ENCODE peak calls at places on chromosomes 13 and 19, in ten cellular contexts. Q is stimulated activated naive CD8-positive, alpha-beta T cell treated with anti-CD3 and anti-CD28 coated beads, Interleukin-15, amount 100 ng/mL, for 72 hours; V is heart right ventricle; W is endothelial cell; U is activated T-helper 9 cell treated with anti-CD3 and anti-CD28 coated beads, Interleukin-2, amount 50 U/mL, for 16 hours; Y is OCI-LY7; S is neural crest cell; J is iris pigment epithelial cell; N is fibroblast of mammary gland; T is GOT3. X is an unnamed sample.

GRCh38 chr13:111396457-111396856 is 76.0 kb downstream of the TEX29 start:
- DNase-seq in T (no peak), W (no peak), Q (no peak), N (no peak), Y (no peak), S (no peak), U (no peak), J (no peak), V (no peak), X (no peak)

GRCh38 chr13:97856001-97856675 is 97.3 kb upstream of the IPO5 start:
- DNase-seq in N (peak), J (peak), T (no peak), W (no peak), U (no peak), Q (no peak), S (peak), V (peak), Y (no peak), X (no peak)

GRCh38 chr19:13119654-13120053 is 1.6 kb downstream of the NACC1 start:
- DNase-seq in S (no peak), Y (no peak), Q (no peak), W (no peak), N (peak), V (no peak), T (no peak), U (no peak), J (peak), X (no peak)

GRCh38 chr13:24699541-24699940 is 19.3 kb downstream of the ATP12A start:
- DNase-seq in Q (no peak), J (no peak), S (no peak), Y (no peak), U (no peak), W (no peak), V (no peak), N (no peak), T (no peak), X (no peak)

GRCh38 chr13:97015661-97016350 is 21.5 kb upstream of the OXGR1 start:
- DNase-seq in W (no peak), N (no peak), Y (peak), S (no peak), U (no peak), Q (no peak), J (peak), T (no peak), V (no peak), X (no peak)

GRCh38 chr19:30224689-30225606 is 147.2 kb upstream of the ZNF536 start:
- DNase-seq in U (no peak), Y (peak), J (peak), N (no peak), W (no peak), Q (peak), T (no peak), V (no peak), S (peak), X (peak)

GRCh38 chr13:103539265-103539664 is 473.0 kb upstream of the SLC10A2 start:
- DNase-seq in V (no peak), U (no peak), T (no peak), Q (no peak), J (no peak), Y (no peak), S (peak), W (peak), N (no peak), X (peak)

GRCh38 chr13:26679411-26679810 is 81.2 kb downstream of the GPR12 start:
- DNase-seq in V (no peak), U (no peak), T (no peak), N (peak), Q (no peak), W (no peak), Y (no peak), J (peak), S (no peak), X (no peak)

GRCh38 chr13:30235206-30235605 is 72.1 kb downstream of the KATNAL1 start:
- DNase-seq in J (no peak), T (no peak), Y (no peak), W (no peak), S (no peak), U (no peak), Q (no peak), V (no peak), N (peak), X (no peak)

GRCh38 chr19:45235485-45235884 is 9.7 kb downstream of the EXOC3L2 start:
- DNase-seq in N (no peak), T (no peak), J (no peak), U (no peak), S (no peak), Y (no peak), W (no peak), Q (no peak), V (no peak), X (no peak)

GRCh38 chr13:60662595-60662994 is 265.6 kb downstream of the TDRD3 start:
- DNase-seq in Y (peak), U (no peak), N (no peak), J (no peak), W (no peak), S (no peak), T (no peak), Q (no peak), V (no peak), X (no peak)

GRCh38 chr13:59750860-59751259 is 412.9 kb downstream of the DIAPH3 start:
- DNase-seq in S (peak), T (no peak), V (no peak), U (no peak), N (peak), Q (no peak), W (peak), Y (no peak), J (peak), X (peak)

GRCh38 chr13:94121686-94122085 is 357.8 kb downstream of the DCT start:
- DNase-seq in Q (no peak), W (no peak), N (peak), Y (no peak), J (peak), U (no peak), T (no peak), S (no peak), V (no peak), X (no peak)

GRCh38 chr13:110306340-110306959 is 507 bp downstream of the COL4A1 start:
- DNase-seq in S (peak), T (no peak), N (peak), U (no peak), W (no peak), Y (no peak), V (no peak), J (peak), Q (no peak), X (no peak)

GRCh38 chr19:23294141-23294540 is 43.9 kb upstream of the ZNF724 start:
- DNase-seq in Y (no peak), U (no peak), N (no peak), W (no peak), Q (no peak), V (no peak), S (no peak), T (no peak), J (no peak), X (no peak)

GRCh38 chr13:87684850-87685735 is 13.9 kb downstream of the SLITRK5 start:
- DNase-seq in T (no peak), Q (no peak), S (no peak), W (no peak), N (no peak), Y (no peak), V (no peak), J (peak), U (no peak), X (no peak)

GRCh38 chr19:47273313-47274070 is 1.2 kb upstream of the INAFM1 start:
- DNase-seq in Q (peak), W (peak), V (peak), S (peak), T (peak), Y (peak), U (peak), N (peak), J (peak), X (peak)

GRCh38 chr19:47447470-47448359 is 24.0 kb downstream of the SLC8A2 start:
- DNase-seq in T (no peak), U (peak), Y (peak), S (peak), Q (peak), V (no peak), N (peak), W (peak), J (peak), X (no peak)

GRCh38 chr19:16620018-16620417 is 8.0 kb downstream of the MED26 start:
- DNase-seq in Y (no peak), Q (no peak), T (no peak), S (no peak), W (no peak), N (no peak), U (no peak), J (no peak), V (no peak), X (no peak)

GRCh38 chr19:39428309-39429112 is 7.2 kb downstream of the RPS16 start:
- DNase-seq in Q (no peak), W (peak), U (no peak), Y (no peak), T (no peak), J (peak), V (peak), S (no peak), N (peak), X (no peak)

GRCh38 chr19:3125900-3126524 is 9.8 kb upstream of the GNA15 start:
- DNase-seq in T (no peak), Y (peak), U (peak), W (peak), J (peak), N (peak), V (peak), S (peak), Q (peak), X (peak)

GRCh38 chr19:58536852-58537798 is 6.7 kb upstream of the TRIM28 start:
- DNase-seq in Q (no peak), U (no peak), Y (no peak), J (no peak), S (no peak), T (no peak), V (no peak), W (no peak), N (no peak), X (no peak)

GRCh38 chr13:37175996-37176395 is 70.5 kb upstream of the CSNK1A1L start:
- DNase-seq in U (no peak), Y (no peak), W (no peak), Q (no peak), N (peak), J (peak), T (no peak), S (no peak), V (no peak), X (no peak)

GRCh38 chr19:12733369-12733896 is 1.1 kb downstream of the TRIR start:
- DNase-seq in U (peak), N (peak), J (peak), V (no peak), Y (peak), Q (peak), S (no peak), T (no peak), W (no peak), X (peak)

GRCh38 chr13:99610702-99611289 is 109.5 kb downstream of the TM9SF2 start:
- DNase-seq in J (no peak), Q (no peak), U (no peak), N (no peak), S (no peak), T (no peak), W (no peak), Y (no peak), V (no peak), X (no peak)

GRCh38 chr13:30143671-30144400 is 163.5 kb downstream of the KATNAL1 start:
- DNase-seq in S (no peak), Q (no peak), N (peak), V (no peak), J (peak), U (no peak), T (no peak), W (no peak), Y (peak), X (no peak)